ENCODE peak calls at places on chromosomes 6 and 20, in five cellular contexts. One of them, this sample, is unnamed.

GRCh38 chr6:144493035-144493910 is 208.1 kb downstream of the UTRN start:
- DNase-seq in heart left ventricle: no peak
- DNase-seq in CD8-positive, alpha-beta T cell: no peak
- DNase-seq in hippocampal formation: no peak
- DNase-seq in fibroblast of pulmonary artery: peak; percentile 38
- DNase-seq in this sample: no peak

GRCh38 chr20:20499469-20499868 is 131.6 kb downstream of the INSM1 start:
- DNase-seq in heart left ventricle: no peak
- DNase-seq in CD8-positive, alpha-beta T cell: no peak
- DNase-seq in hippocampal formation: no peak
- DNase-seq in fibroblast of pulmonary artery: no peak
- DNase-seq in this sample: no peak

GRCh38 chr6:146545608-146546007 is 2.0 kb downstream of the RAB32 start:
- DNase-seq in heart left ventricle: no peak
- DNase-seq in CD8-positive, alpha-beta T cell: no peak
- DNase-seq in hippocampal formation: no peak
- DNase-seq in fibroblast of pulmonary artery: peak; percentile 57
- DNase-seq in this sample: no peak

GRCh38 chr6:50655848-50656453 is 57.4 kb upstream of the TFAP2D start:
- DNase-seq in heart left ventricle: no peak
- DNase-seq in CD8-positive, alpha-beta T cell: no peak
- DNase-seq in hippocampal formation: no peak
- DNase-seq in fibroblast of pulmonary artery: peak; percentile 7
- DNase-seq in this sample: no peak

GRCh38 chr6:128455959-128456358 is 64.4 kb downstream of the PTPRK start:
- DNase-seq in heart left ventricle: no peak
- DNase-seq in CD8-positive, alpha-beta T cell: no peak
- DNase-seq in hippocampal formation: no peak
- DNase-seq in fibroblast of pulmonary artery: no peak
- DNase-seq in this sample: no peak

GRCh38 chr20:7967199-7967844 is 27.1 kb upstream of the HAO1 start:
- DNase-seq in heart left ventricle: no peak
- DNase-seq in CD8-positive, alpha-beta T cell: no peak
- DNase-seq in hippocampal formation: no peak
- DNase-seq in fibroblast of pulmonary artery: peak; percentile 65
- DNase-seq in this sample: no peak

GRCh38 chr20:8782804-8783203 is 286.1 kb upstream of the PLCB4 start:
- DNase-seq in heart left ventricle: no peak
- DNase-seq in CD8-positive, alpha-beta T cell: no peak
- DNase-seq in hippocampal formation: no peak
- DNase-seq in fibroblast of pulmonary artery: peak; percentile 69
- DNase-seq in this sample: no peak

GRCh38 chr6:131946992-131947955 is 3.9 kb downstream of the CCN2 start:
- DNase-seq in heart left ventricle: no peak
- DNase-seq in CD8-positive, alpha-beta T cell: no peak
- DNase-seq in hippocampal formation: no peak
- DNase-seq in fibroblast of pulmonary artery: peak; percentile 84
- DNase-seq in this sample: no peak

GRCh38 chr6:108074359-108075144 is at the start of gene OSTM1:
- DNase-seq in heart left ventricle: peak; percentile 91
- DNase-seq in CD8-positive, alpha-beta T cell: peak; percentile 92
- DNase-seq in hippocampal formation: peak; percentile 85
- DNase-seq in fibroblast of pulmonary artery: peak; percentile 89
- DNase-seq in this sample: peak; percentile 87

GRCh38 chr6:24910331-24910849 is 25.4 kb downstream of the RIPOR2 start:
- DNase-seq in heart left ventricle: peak; percentile 39
- DNase-seq in CD8-positive, alpha-beta T cell: peak; percentile 59
- DNase-seq in hippocampal formation: no peak
- DNase-seq in fibroblast of pulmonary artery: no peak
- DNase-seq in this sample: no peak

GRCh38 chr6:101851911-101852310 is 458.4 kb downstream of the GRIK2 start:
- DNase-seq in heart left ventricle: no peak
- DNase-seq in CD8-positive, alpha-beta T cell: no peak
- DNase-seq in hippocampal formation: no peak
- DNase-seq in fibroblast of pulmonary artery: peak; percentile 62
- DNase-seq in this sample: no peak

GRCh38 chr6:21501815-21502214 is 91.7 kb upstream of the SOX4 start:
- DNase-seq in heart left ventricle: no peak
- DNase-seq in CD8-positive, alpha-beta T cell: no peak
- DNase-seq in hippocampal formation: no peak
- DNase-seq in fibroblast of pulmonary artery: no peak
- DNase-seq in this sample: no peak

GRCh38 chr6:31498748-31499147 is 803 bp downstream of the MICB start:
- DNase-seq in heart left ventricle: no peak
- DNase-seq in CD8-positive, alpha-beta T cell: no peak
- DNase-seq in hippocampal formation: no peak
- DNase-seq in fibroblast of pulmonary artery: no peak
- DNase-seq in this sample: no peak

GRCh38 chr6:106290954-106291353 is 34.6 kb downstream of the ATG5 start:
- DNase-seq in heart left ventricle: no peak
- DNase-seq in CD8-positive, alpha-beta T cell: no peak
- DNase-seq in hippocampal formation: no peak
- DNase-seq in fibroblast of pulmonary artery: no peak
- DNase-seq in this sample: no peak

GRCh38 chr6:40715501-40716403 is 128.6 kb upstream of the LRFN2 start:
- DNase-seq in heart left ventricle: no peak
- DNase-seq in CD8-positive, alpha-beta T cell: no peak
- DNase-seq in hippocampal formation: no peak
- DNase-seq in fibroblast of pulmonary artery: no peak
- DNase-seq in this sample: no peak

GRCh38 chr20:10665027-10665561 is 8.7 kb downstream of the JAG1 start:
- DNase-seq in heart left ventricle: no peak
- DNase-seq in CD8-positive, alpha-beta T cell: no peak
- DNase-seq in hippocampal formation: no peak
- DNase-seq in fibroblast of pulmonary artery: peak; percentile 45
- DNase-seq in this sample: no peak

GRCh38 chr6:40371095-40371494 is 216.1 kb downstream of the LRFN2 start:
- DNase-seq in heart left ventricle: no peak
- DNase-seq in CD8-positive, alpha-beta T cell: no peak
- DNase-seq in hippocampal formation: no peak
- DNase-seq in fibroblast of pulmonary artery: no peak
- DNase-seq in this sample: no peak

GRCh38 chr6:160812097-160812496 is 110.1 kb downstream of the PLG start:
- DNase-seq in heart left ventricle: no peak
- DNase-seq in CD8-positive, alpha-beta T cell: no peak
- DNase-seq in hippocampal formation: no peak
- DNase-seq in fibroblast of pulmonary artery: no peak
- DNase-seq in this sample: no peak

GRCh38 chr6:16727996-16728395 is 33.3 kb downstream of the ATXN1 start:
- DNase-seq in heart left ventricle: no peak
- DNase-seq in CD8-positive, alpha-beta T cell: no peak
- DNase-seq in hippocampal formation: no peak
- DNase-seq in fibroblast of pulmonary artery: no peak
- DNase-seq in this sample: no peak

GRCh38 chr6:98678481-98678880 is 155.9 kb upstream of the POU3F2 start:
- DNase-seq in heart left ventricle: no peak
- DNase-seq in CD8-positive, alpha-beta T cell: no peak
- DNase-seq in hippocampal formation: no peak
- DNase-seq in fibroblast of pulmonary artery: no peak
- DNase-seq in this sample: no peak

GRCh38 chr20:59829415-59830106 is 103.9 kb downstream of the SYCP2 start:
- DNase-seq in heart left ventricle: no peak
- DNase-seq in CD8-positive, alpha-beta T cell: no peak
- DNase-seq in hippocampal formation: no peak
- DNase-seq in fibroblast of pulmonary artery: no peak
- DNase-seq in this sample: peak; percentile 58

GRCh38 chr6:119096683-119097310 is 18.3 kb upstream of the FAM184A start:
- DNase-seq in heart left ventricle: peak; percentile 77
- DNase-seq in CD8-positive, alpha-beta T cell: no peak
- DNase-seq in hippocampal formation: peak; percentile 43
- DNase-seq in fibroblast of pulmonary artery: peak; percentile 82
- DNase-seq in this sample: peak; percentile 74

This sample was measured in amygdala.